ENCODE peak calls at places on chromosomes 1 and 21, in seven cellular contexts. Q, J, X, A, L, C and I are unnamed samples.

GRCh38 chr1:194339451-194339850 is 1153.0 kb upstream of the B3GALT2 start:
- DNase-seq in Q (no peak), J (no peak), X (no peak), A (no peak), L (no peak), C (no peak), I (no peak)

GRCh38 chr1:164803366-164803765 is 244.4 kb downstream of the PBX1 start:
- DNase-seq in Q (peak), J (no peak), X (no peak), A (peak), L (no peak), C (no peak), I (no peak)

GRCh38 chr1:159700312-159700711 is 14.1 kb downstream of the CRP start:
- DNase-seq in Q (no peak), J (no peak), X (no peak), A (no peak), L (no peak), C (no peak), I (no peak)

GRCh38 chr21:37877171-37877570 is 39.1 kb downstream of the KCNJ6 start:
- DNase-seq in Q (peak), J (no peak), X (no peak), A (peak), L (no peak), C (no peak), I (no peak)

GRCh38 chr1:225508538-225509375 is 80.9 kb upstream of the LBR start:
- DNase-seq in Q (peak), J (no peak), X (no peak), A (peak), L (no peak), C (no peak), I (no peak)

GRCh38 chr1:232377494-232377770 is 252.5 kb downstream of the SIPA1L2 start:
- DNase-seq in Q (peak), J (no peak), X (no peak), A (peak), L (no peak), C (no peak), I (no peak)

GRCh38 chr1:212518188-212518951 is 85.7 kb downstream of the NENF start:
- DNase-seq in Q (peak), J (no peak), X (peak), A (peak), L (peak), C (peak), I (no peak)

GRCh38 chr1:26862781-26863676 is at the start of gene SFN:
- DNase-seq in Q (no peak), J (no peak), X (no peak), A (no peak), L (peak), C (no peak), I (no peak)

GRCh38 chr1:218760601-218761570 is 412.8 kb upstream of the LYPLAL1 start:
- DNase-seq in Q (peak), J (no peak), X (no peak), A (no peak), L (no peak), C (no peak), I (no peak)

GRCh38 chr21:44946254-44947041 is 6.6 kb downstream of the SLX9 start:
- DNase-seq in Q (no peak), J (no peak), X (peak), A (no peak), L (no peak), C (no peak), I (no peak)

GRCh38 chr1:193189442-193190095 is 3.2 kb upstream of the B3GALT2 start:
- DNase-seq in Q (no peak), J (no peak), X (no peak), A (no peak), L (no peak), C (no peak), I (no peak)

GRCh38 chr1:24384251-24385090 is 29.1 kb downstream of the STPG1 start:
- DNase-seq in Q (peak), J (no peak), X (no peak), A (peak), L (peak), C (no peak), I (no peak)

GRCh38 chr1:36533897-36534296 is 51.2 kb upstream of the CSF3R start:
- DNase-seq in Q (no peak), J (no peak), X (no peak), A (no peak), L (no peak), C (no peak), I (no peak)

GRCh38 chr1:43545686-43546387 is 15.2 kb downstream of the PTPRF start:
- DNase-seq in Q (no peak), J (peak), X (peak), A (no peak), L (peak), C (peak), I (no peak)

GRCh38 chr1:208163542-208163941 is 80.6 kb downstream of the PLXNA2 start:
- DNase-seq in Q (no peak), J (no peak), X (no peak), A (no peak), L (no peak), C (no peak), I (no peak)

GRCh38 chr1:208166340-208167138 is 77.6 kb downstream of the PLXNA2 start:
- DNase-seq in Q (no peak), J (no peak), X (no peak), A (no peak), L (peak), C (no peak), I (no peak)

GRCh38 chr1:208162903-208163302 is 81.3 kb downstream of the PLXNA2 start:
- DNase-seq in Q (no peak), J (no peak), X (no peak), A (no peak), L (peak), C (no peak), I (no peak)

GRCh38 chr1:208165659-208166058 is 78.5 kb downstream of the PLXNA2 start:
- DNase-seq in Q (peak), J (no peak), X (no peak), A (peak), L (no peak), C (no peak), I (no peak)

DNA sequence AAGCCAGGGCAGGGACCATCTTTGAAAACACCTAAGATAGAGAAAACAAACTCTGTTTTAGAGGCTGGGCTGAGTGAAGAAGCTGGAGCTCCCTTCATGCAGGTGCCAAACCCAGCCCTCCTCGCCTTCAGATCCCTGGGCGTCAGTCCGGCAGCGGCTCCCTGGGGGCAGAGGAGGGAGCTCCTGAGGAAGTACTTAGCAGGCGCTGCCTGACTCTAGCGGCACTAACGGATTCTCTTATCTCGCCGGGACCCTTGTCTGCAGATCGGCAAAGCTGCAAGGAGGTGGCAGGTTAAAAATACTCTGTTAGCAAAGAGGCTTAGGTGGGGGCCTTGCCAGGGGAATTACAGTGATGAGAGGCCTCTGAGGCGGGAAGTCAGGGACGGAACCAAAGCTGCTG is 79.6 kb downstream of the PLXNA2 start:
- DNase-seq in Q (no peak), J (no peak), X (no peak), A (no peak), L (no peak), C (no peak), I (no peak)
- TF ChIP-seq CTCF in Q (no peak), J (no peak), X (no peak), A (no peak), L (no peak), C (no peak), I (no peak)

GRCh38 chr1:234656981-234657651 is 47.1 kb upstream of the IRF2BP2 start:
- DNase-seq in Q (peak), J (no peak), X (no peak), A (peak), L (no peak), C (no peak), I (no peak)
- TF ChIP-seq CTCF in Q (no peak), J (no peak), X (no peak), A (peak), L (no peak), C (no peak), I (no peak)

GRCh38 chr1:210373628-210373877 is 44.9 kb downstream of the HHAT start:
- DNase-seq in Q (no peak), J (no peak), X (no peak), A (no peak), L (no peak), C (no peak), I (no peak)

GRCh38 chr1:210372931-210373627 is 44.4 kb downstream of the HHAT start:
- DNase-seq in Q (no peak), J (no peak), X (no peak), A (no peak), L (no peak), C (no peak), I (no peak)

GRCh38 chr1:210373878-210374599 is 45.3 kb downstream of the HHAT start:
- DNase-seq in Q (peak), J (peak), X (no peak), A (peak), L (peak), C (no peak), I (peak)

GRCh38 chr1:210372491-210372890 is 43.8 kb downstream of the HHAT start:
- DNase-seq in Q (no peak), J (no peak), X (no peak), A (no peak), L (no peak), C (no peak), I (no peak)

DNA sequence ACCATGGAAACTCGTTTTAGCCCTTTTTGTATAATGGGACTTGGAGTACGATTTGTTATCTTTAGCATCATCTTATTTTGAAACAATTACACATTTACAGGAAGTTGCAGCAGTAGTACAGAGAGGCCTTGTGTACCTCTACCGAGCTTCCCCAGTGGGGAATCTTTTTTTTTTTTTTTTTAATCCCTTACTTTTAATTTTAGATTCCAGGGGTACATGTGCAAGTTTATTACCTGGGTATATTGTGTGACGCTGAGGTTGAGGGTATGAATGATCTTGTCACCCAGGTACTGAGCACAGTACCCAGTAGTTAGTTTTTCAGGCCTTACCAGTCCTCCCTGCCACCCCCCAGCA is 45.9 kb downstream of the HHAT start:
- DNase-seq in Q (no peak), J (no peak), X (no peak), A (no peak), L (no peak), C (no peak), I (no peak)
- TF ChIP-seq CTCF in Q (no peak), J (no peak), X (no peak), A (no peak), L (no peak), C (no peak), I (peak)

DNA sequence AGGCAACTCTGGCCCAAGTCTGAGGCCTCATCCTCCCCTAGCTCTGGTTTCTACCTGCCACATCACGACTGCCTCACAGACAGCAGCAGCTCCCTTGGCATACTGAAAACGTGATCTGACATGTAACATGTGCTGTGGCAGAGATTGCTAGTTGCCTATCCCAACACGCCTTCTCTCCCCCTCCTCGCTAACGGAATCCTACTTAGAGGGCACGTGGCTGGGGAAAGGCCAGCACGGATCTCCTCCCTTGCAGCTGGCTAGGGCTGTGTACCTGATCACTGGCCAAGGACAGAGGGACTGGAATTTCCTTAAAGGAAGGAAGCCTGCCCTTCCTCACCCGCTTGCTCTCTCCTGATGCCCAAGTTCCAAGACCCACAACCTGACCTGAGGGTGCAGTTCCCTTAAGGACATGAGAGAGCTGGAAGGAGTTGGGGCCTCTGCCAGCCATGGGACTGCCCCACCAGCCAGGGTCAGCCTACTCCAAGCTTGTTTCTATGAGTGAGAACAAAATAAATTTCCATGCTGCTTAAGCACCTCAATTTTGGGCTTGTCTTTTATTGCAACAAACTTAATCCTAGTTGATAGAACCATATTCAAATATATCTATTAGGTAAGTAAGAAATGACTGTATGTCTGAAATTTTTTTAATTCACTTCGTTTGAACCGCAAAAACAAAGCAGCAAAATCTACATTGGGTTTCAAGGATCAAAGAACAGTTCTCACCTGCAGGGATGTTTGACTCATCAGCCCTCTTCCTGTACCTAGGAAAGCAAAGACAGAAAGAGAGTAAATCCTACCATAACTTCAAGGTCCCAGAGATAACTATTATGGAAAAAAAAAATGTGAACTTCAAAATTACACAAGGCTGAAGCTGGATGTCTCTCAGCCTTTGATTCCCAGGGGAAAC is 7.2 kb downstream of the SETD4 start:
- DNase-seq in Q (no peak), J (no peak), X (no peak), A (no peak), L (no peak), C (no peak), I (no peak)
- TF ChIP-seq CTCF in Q (no peak), J (no peak), X (no peak), A (no peak), L (no peak), C (no peak), I (no peak)

DNA sequence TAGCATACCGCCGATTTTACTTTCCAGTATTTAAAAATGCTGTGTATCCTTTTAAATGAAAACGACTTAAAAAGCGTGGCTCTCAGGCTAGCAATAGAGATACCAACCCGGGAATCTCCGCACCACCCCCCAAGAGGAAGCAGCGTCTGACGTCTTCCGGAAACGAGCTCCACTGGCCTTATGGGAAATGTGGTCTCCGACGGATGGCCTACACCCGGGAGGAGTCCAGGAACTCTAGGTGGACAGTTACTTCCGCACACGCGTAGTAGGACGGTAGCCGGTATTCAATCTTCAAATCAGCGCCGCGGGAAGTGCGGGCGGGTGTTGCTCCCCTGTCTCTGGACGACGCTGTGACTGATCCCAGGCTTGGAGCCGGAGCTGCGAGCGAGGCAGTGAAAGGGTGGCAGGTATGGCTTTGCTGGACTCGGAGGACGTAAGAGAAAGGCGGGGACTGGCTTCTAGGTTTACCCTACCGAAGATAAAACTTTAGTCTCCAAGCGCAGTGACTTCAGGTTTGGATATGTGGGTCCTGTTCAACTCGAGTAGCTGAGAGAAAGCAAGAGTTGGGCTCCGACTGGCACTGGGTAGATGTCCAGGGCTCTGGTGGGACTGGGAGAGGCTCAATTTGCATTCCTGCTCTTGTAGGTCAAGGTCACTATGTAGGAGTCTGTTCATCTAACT is at the start of gene ZNF684:
- DNase-seq in Q (peak), J (peak), X (peak), A (peak), L (peak), C (peak), I (peak)
- TF ChIP-seq CTCF in Q (no peak), J (no peak), X (no peak), A (no peak), L (no peak), C (no peak), I (no peak)

GRCh38 chr1:201088901-201089525 is 23.2 kb downstream of the CACNA1S start:
- DNase-seq in Q (no peak), J (no peak), X (no peak), A (no peak), L (no peak), C (no peak), I (no peak)
- TF ChIP-seq CTCF in Q (no peak), J (no peak), X (no peak), A (no peak), L (no peak), C (no peak), I (no peak)